ENCODE peak calls at places on chromosomes 5 and 9, in six cellular contexts. Z, M, G, C, N and B are unnamed samples.

GRCh38 chr5:160230686-160231527 is 1.6 kb downstream of the FABP6 start:
- DNase-seq in N (peak), G (peak), Z (no peak), C (no peak), M (no peak), B (no peak)

GRCh38 chr5:17132444-17133083 is 84.9 kb upstream of the BASP1 start:
- DNase-seq in G (peak), M (no peak), Z (no peak), N (no peak), C (peak), B (no peak)

GRCh38 chr5:92979716-92980115 is 601.3 kb downstream of the NR2F1-AS1 start:
- DNase-seq in Z (peak), C (no peak), M (no peak), G (no peak), N (no peak), B (no peak)

GRCh38 chr5:54659651-54660050 is 142.1 kb downstream of the SNX18 start:
- DNase-seq in G (peak), M (no peak), N (no peak), C (no peak), Z (no peak), B (no peak)

GRCh38 chr5:169183581-169183980 is 117.4 kb downstream of the SLIT3 start:
- DNase-seq in M (no peak), C (no peak), G (no peak), Z (no peak), N (no peak), B (no peak)

GRCh38 chr5:181151146-181151545 is 3.8 kb downstream of the OR2V2 start:
- DNase-seq in C (no peak), M (peak), N (no peak), Z (no peak), G (no peak), B (no peak)

GRCh38 chr9:137493163-137494103 is 34.3 kb upstream of the NSMF start:
- DNase-seq in M (no peak), N (no peak), Z (no peak), G (no peak), C (no peak), B (no peak)

GRCh38 chr9:7777776-7778175 is 21.8 kb downstream of the DMAC1 start:
- DNase-seq in N (no peak), Z (no peak), C (no peak), G (no peak), M (no peak), B (no peak)

GRCh38 chr5:1003296-1003937 is 5.2 kb upstream of the NKD2 start:
- DNase-seq in Z (no peak), C (no peak), G (no peak), M (no peak), N (no peak), B (no peak)

GRCh38 chr5:139561655-139562451 is 714 bp downstream of the UBE2D2 start:
- DNase-seq in G (peak), Z (no peak), N (peak), M (peak), C (peak), B (peak)

GRCh38 chr9:14238518-14238917 is 75.4 kb downstream of the NFIB start:
- DNase-seq in C (peak), N (peak), Z (peak), M (peak), G (peak), B (no peak)

GRCh38 chr9:96327694-96328352 is 25.8 kb upstream of the HSD17B3 start:
- DNase-seq in C (peak), G (peak), N (peak), M (no peak), Z (peak), B (no peak)

GRCh38 chr5:135163964-135164363 is 129.9 kb upstream of the PITX1 start:
- DNase-seq in C (no peak), M (no peak), Z (no peak), N (no peak), G (no peak), B (no peak)

GRCh38 chr5:32833127-32833526 is 122.0 kb downstream of the NPR3 start:
- DNase-seq in M (no peak), C (no peak), N (no peak), Z (no peak), G (no peak), B (no peak)

GRCh38 chr5:147712583-147712982 is 69.9 kb downstream of the JAKMIP2 start:
- DNase-seq in N (no peak), M (no peak), G (no peak), C (no peak), Z (no peak), B (no peak)

GRCh38 chr5:147712024-147712423 is 70.5 kb downstream of the JAKMIP2 start:
- DNase-seq in Z (no peak), C (no peak), N (no peak), M (no peak), G (no peak), B (no peak)

GRCh38 chr5:147708708-147709107 is 73.8 kb downstream of the JAKMIP2 start:
- DNase-seq in N (no peak), M (no peak), Z (no peak), C (no peak), G (no peak), B (no peak)

GRCh38 chr5:147713550-147714295 is 68.8 kb downstream of the JAKMIP2 start:
- DNase-seq in Z (no peak), M (no peak), N (no peak), G (no peak), C (no peak), B (no peak)

DNA sequence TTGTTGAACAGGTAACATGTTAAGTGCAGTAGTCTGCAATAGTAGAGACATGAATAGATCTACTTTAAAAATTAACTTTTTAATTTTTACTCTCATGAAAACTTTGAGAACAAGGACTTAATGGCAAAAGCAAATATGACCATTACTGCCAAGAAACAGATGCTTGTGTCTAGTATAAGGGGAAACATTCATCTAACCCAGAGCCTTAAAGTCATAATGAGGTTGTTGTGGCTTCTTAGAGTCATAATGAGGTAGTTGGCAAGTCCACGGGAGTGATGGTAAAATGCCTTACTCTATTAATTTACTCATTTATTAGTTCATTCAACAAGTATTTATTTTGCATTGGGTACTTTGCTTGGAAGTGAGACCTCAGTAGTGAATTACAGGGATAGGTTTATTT is 71.5 kb downstream of the JAKMIP2 start:
- DNase-seq in Z (no peak), M (no peak), N (no peak), C (no peak), G (no peak), B (no peak)
- H3K14ac ChIP-seq in Z (no peak), M (no peak), N (no peak), C (no peak), G (no peak), B (no peak)

GRCh38 chr5:65570598-65571226 is 7.6 kb downstream of the PPWD1 start:
- DNase-seq in C (no peak), M (no peak), Z (no peak), G (no peak), N (no peak), B (no peak)
- H3K14ac ChIP-seq in C (no peak), M (no peak), Z (no peak), G (no peak), N (no peak), B (no peak)

DNA sequence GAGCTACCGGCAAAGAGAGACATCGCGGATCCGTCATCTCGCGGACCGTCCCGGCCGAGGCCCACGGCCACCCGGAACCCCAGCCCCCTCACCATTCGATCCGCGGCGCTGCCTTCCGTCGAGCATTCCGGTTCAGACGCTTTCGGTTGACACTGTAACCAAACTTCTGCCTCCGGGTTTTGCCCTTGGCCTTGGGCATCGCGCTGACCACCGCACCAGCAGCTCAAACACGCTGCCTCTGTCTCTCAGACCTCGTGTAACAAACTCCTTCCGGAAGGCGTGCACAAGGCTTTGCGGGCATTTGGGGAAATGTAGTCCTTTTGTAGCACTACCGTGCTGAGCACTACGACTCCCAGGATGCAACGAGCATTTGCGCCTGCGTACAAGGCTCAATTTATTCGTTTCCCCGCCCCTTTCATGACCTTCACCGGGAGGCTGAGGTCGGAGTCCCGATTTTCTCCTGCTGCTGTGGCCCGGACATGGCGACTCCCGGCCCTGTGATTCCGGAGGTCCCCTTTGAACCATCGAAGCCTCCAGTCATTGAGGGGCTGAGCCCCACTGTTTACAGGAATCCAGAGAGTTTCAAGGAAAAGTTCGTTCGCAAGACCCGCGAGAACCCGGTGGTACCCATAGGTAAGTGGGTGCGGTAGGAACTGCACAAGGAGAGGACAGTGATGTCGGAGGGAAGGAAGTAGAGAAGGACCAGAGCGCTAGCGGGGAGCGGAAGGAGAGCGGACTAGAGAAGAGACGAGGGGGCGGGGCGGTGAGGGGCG is at the start of the genes HIGD2A and NOP16:
- DNase-seq in C (peak), G (peak), N (peak), Z (peak), M (peak), B (peak)
- H3K14ac ChIP-seq in C (peak), G (peak), N (peak), Z (peak), M (peak), B (no peak)

GRCh38 chr9:90942555-90942954 is 140.9 kb downstream of the SYK start:
- DNase-seq in N (no peak), M (no peak), Z (no peak), C (no peak), G (peak), B (no peak)
- H3K14ac ChIP-seq in N (no peak), M (no peak), Z (no peak), C (no peak), G (no peak), B (no peak)

GRCh38 chr5:171838066-171838465 is 52.4 kb downstream of the SMIM23 start:
- DNase-seq in Z (no peak), N (no peak), C (no peak), G (no peak), M (no peak), B (no peak)
- H3K14ac ChIP-seq in Z (peak), N (no peak), C (no peak), G (no peak), M (no peak), B (no peak)